ENCODE peak calls at places on chromosome 5, in seven cellular contexts. One of them, this sample, is unnamed.

GRCh38 chr5:149399775-149400174 is 20.7 kb upstream of the IL17B start:
- DNase-seq in left ventricle myocardium inferior: no peak
- DNase-seq in SJSA1: no peak
- DNase-seq in PC-9: no peak
- DNase-seq in naive thymus-derived CD4-positive, alpha-beta T cell: no peak
- DNase-seq in SK-N-SH: no peak
- DNase-seq in heart right ventricle: no peak
- DNase-seq in this sample: no peak

GRCh38 chr5:73596705-73597328 is 29.2 kb upstream of the ARHGEF28 start:
- DNase-seq in left ventricle myocardium inferior: no peak
- DNase-seq in SJSA1: peak; percentile 24
- DNase-seq in PC-9: no peak
- DNase-seq in naive thymus-derived CD4-positive, alpha-beta T cell: no peak
- DNase-seq in SK-N-SH: peak; percentile 16
- DNase-seq in heart right ventricle: no peak
- DNase-seq in this sample: no peak

GRCh38 chr5:139287890-139288635 is 5.5 kb upstream of the MATR3 start:
- DNase-seq in left ventricle myocardium inferior: no peak
- DNase-seq in SJSA1: no peak
- DNase-seq in PC-9: no peak
- DNase-seq in naive thymus-derived CD4-positive, alpha-beta T cell: no peak
- DNase-seq in SK-N-SH: no peak
- DNase-seq in heart right ventricle: no peak
- DNase-seq in this sample: no peak

GRCh38 chr5:98096155-98096554 is 677.3 kb upstream of the RGMB start:
- DNase-seq in left ventricle myocardium inferior: no peak
- DNase-seq in SJSA1: peak; percentile 43
- DNase-seq in PC-9: no peak
- DNase-seq in naive thymus-derived CD4-positive, alpha-beta T cell: no peak
- DNase-seq in SK-N-SH: no peak
- DNase-seq in heart right ventricle: no peak
- DNase-seq in this sample: no peak

GRCh38 chr5:169702726-169703481 is 65.8 kb downstream of the DOCK2 start:
- DNase-seq in left ventricle myocardium inferior: no peak
- DNase-seq in SJSA1: no peak
- DNase-seq in PC-9: no peak
- DNase-seq in naive thymus-derived CD4-positive, alpha-beta T cell: no peak
- DNase-seq in SK-N-SH: no peak
- DNase-seq in heart right ventricle: no peak
- DNase-seq in this sample: no peak

GRCh38 chr5:123364443-123364842 is 58.8 kb downstream of the CEP120 start:
- DNase-seq in left ventricle myocardium inferior: no peak
- DNase-seq in SJSA1: no peak
- DNase-seq in PC-9: no peak
- DNase-seq in naive thymus-derived CD4-positive, alpha-beta T cell: no peak
- DNase-seq in SK-N-SH: no peak
- DNase-seq in heart right ventricle: no peak
- DNase-seq in this sample: no peak

GRCh38 chr5:152349683-152350526 is 55.2 kb downstream of the NMUR2 start:
- DNase-seq in left ventricle myocardium inferior: peak; percentile 28
- DNase-seq in SJSA1: peak; percentile 23
- DNase-seq in PC-9: peak; percentile 33
- DNase-seq in naive thymus-derived CD4-positive, alpha-beta T cell: no peak
- DNase-seq in SK-N-SH: peak; percentile 45
- DNase-seq in heart right ventricle: peak; percentile 10
- DNase-seq in this sample: no peak

GRCh38 chr5:72451771-72452505 is 55.3 kb downstream of the ZNF366 start:
- DNase-seq in left ventricle myocardium inferior: peak; percentile 76
- DNase-seq in SJSA1: peak; percentile 86
- DNase-seq in PC-9: peak; percentile 63
- DNase-seq in naive thymus-derived CD4-positive, alpha-beta T cell: no peak
- DNase-seq in SK-N-SH: peak; percentile 41
- DNase-seq in heart right ventricle: peak; percentile 89
- DNase-seq in this sample: no peak

GRCh38 chr5:54792611-54793404 is 192.6 kb downstream of the ESM1 start:
- DNase-seq in left ventricle myocardium inferior: no peak
- DNase-seq in SJSA1: no peak
- DNase-seq in PC-9: no peak
- DNase-seq in naive thymus-derived CD4-positive, alpha-beta T cell: no peak
- DNase-seq in SK-N-SH: no peak
- DNase-seq in heart right ventricle: no peak
- DNase-seq in this sample: no peak

GRCh38 chr5:173495225-173495904 is 121.1 kb downstream of the BOD1 start:
- DNase-seq in left ventricle myocardium inferior: no peak
- DNase-seq in SJSA1: no peak
- DNase-seq in PC-9: no peak
- DNase-seq in naive thymus-derived CD4-positive, alpha-beta T cell: no peak
- DNase-seq in SK-N-SH: no peak
- DNase-seq in heart right ventricle: peak; percentile 23
- DNase-seq in this sample: no peak

GRCh38 chr5:91074615-91075014 is 308.5 kb downstream of the ARRDC3 start:
- DNase-seq in left ventricle myocardium inferior: no peak
- DNase-seq in SJSA1: no peak
- DNase-seq in PC-9: no peak
- DNase-seq in naive thymus-derived CD4-positive, alpha-beta T cell: no peak
- DNase-seq in SK-N-SH: no peak
- DNase-seq in heart right ventricle: no peak
- DNase-seq in this sample: no peak

GRCh38 chr5:107468286-107468685 is 202.5 kb downstream of the EFNA5 start:
- DNase-seq in left ventricle myocardium inferior: no peak
- DNase-seq in SJSA1: peak; percentile 39
- DNase-seq in PC-9: no peak
- DNase-seq in naive thymus-derived CD4-positive, alpha-beta T cell: no peak
- DNase-seq in SK-N-SH: no peak
- DNase-seq in heart right ventricle: no peak
- DNase-seq in this sample: no peak

GRCh38 chr5:4938941-4939546 is 201.1 kb upstream of the ADAMTS16 start:
- DNase-seq in left ventricle myocardium inferior: no peak
- DNase-seq in SJSA1: no peak
- DNase-seq in PC-9: no peak
- DNase-seq in naive thymus-derived CD4-positive, alpha-beta T cell: no peak
- DNase-seq in SK-N-SH: peak; percentile 54
- DNase-seq in heart right ventricle: no peak
- DNase-seq in this sample: no peak

GRCh38 chr5:4947106-4947505 is 193.0 kb upstream of the ADAMTS16 start:
- DNase-seq in left ventricle myocardium inferior: no peak
- DNase-seq in SJSA1: no peak
- DNase-seq in PC-9: no peak
- DNase-seq in naive thymus-derived CD4-positive, alpha-beta T cell: no peak
- DNase-seq in SK-N-SH: no peak
- DNase-seq in heart right ventricle: no peak
- DNase-seq in this sample: no peak

GRCh38 chr5:4945296-4945695 is 194.8 kb upstream of the ADAMTS16 start:
- DNase-seq in left ventricle myocardium inferior: no peak
- DNase-seq in SJSA1: no peak
- DNase-seq in PC-9: no peak
- DNase-seq in naive thymus-derived CD4-positive, alpha-beta T cell: no peak
- DNase-seq in SK-N-SH: no peak
- DNase-seq in heart right ventricle: no peak
- DNase-seq in this sample: no peak

GRCh38 chr5:4941957-4942830 is 197.9 kb upstream of the ADAMTS16 start:
- DNase-seq in left ventricle myocardium inferior: no peak
- DNase-seq in SJSA1: peak; percentile 24
- DNase-seq in PC-9: peak; percentile 51
- DNase-seq in naive thymus-derived CD4-positive, alpha-beta T cell: no peak
- DNase-seq in SK-N-SH: peak; percentile 87
- DNase-seq in heart right ventricle: no peak
- DNase-seq in this sample: no peak

DNA sequence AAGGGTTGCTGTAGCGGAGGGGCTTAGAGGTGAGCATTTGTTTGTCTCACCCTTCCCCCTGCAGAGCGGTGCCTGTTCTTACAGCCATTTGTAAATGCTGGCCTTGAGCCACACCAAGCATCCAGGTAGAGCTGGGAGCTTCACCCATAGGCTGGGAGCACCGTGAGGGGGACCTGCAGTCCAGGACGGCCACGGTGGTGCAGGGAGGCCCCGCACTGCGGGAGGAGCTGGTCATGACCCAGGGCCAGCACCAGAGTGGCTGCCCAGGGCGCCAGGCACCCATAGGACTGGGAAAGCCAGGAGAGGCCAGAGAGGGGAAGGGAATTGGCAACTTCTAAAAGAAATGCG is 197.3 kb upstream of the ADAMTS16 start:
- DNase-seq in left ventricle myocardium inferior: no peak
- DNase-seq in SJSA1: no peak
- DNase-seq in PC-9: no peak
- DNase-seq in naive thymus-derived CD4-positive, alpha-beta T cell: no peak
- DNase-seq in SK-N-SH: no peak
- DNase-seq in heart right ventricle: no peak
- DNase-seq in this sample: no peak
- H3K9me3 ChIP-seq in left ventricle myocardium inferior: no peaks in the 10 kb centered on the region
- H3K9me3 ChIP-seq in SJSA1: no peaks in the 10 kb centered on the region
- H3K9me3 ChIP-seq in PC-9: no peaks in the 10 kb centered on the region
- H3K9me3 ChIP-seq in naive thymus-derived CD4-positive, alpha-beta T cell: no peaks in the 10 kb centered on the region
- H3K9me3 ChIP-seq in SK-N-SH: no peaks in the 10 kb centered on the region
- H3K9me3 ChIP-seq in heart right ventricle: no peaks in the 10 kb centered on the region
- H3K9me3 ChIP-seq in this sample: no peaks in the 10 kb centered on the region

DNA sequence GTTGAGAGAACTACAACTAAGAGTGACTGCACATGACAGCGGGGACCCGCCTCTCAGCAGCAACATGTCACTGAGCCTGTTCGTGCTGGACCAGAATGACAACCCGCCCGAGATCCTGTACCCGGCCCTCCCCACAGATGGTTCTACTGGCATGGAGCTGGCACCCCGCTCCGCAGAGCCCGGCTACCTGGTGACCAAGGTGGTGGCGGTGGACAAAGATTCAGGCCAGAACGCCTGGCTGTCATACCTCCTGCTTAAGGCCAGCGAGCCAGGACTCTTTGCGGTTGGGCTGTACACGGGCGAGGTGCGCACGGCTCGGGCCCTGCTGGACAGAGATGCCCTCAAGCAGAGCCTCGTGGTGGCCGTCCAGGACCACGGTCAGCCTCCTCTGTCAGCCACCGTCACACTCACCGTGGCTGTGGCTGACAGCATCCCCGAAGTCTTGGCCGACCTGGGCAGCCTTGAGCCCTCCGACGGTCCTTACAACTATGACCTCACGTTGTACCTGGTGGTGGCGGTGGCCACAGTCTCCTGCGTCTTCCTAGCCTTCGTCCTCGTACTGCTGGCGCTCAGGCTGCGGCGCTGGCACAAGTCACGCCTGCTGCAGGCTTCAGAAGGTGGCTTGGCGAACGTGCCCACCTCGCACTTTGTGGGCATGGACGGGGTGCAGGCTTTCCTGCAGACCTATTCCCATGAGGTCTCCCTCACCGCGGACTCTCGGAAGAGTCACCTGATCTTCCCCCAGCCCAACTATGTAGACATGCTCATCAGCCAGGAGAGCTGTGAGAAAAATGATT is 2.1 kb downstream of the PCDHGA7 start:
- DNase-seq in left ventricle myocardium inferior: no peak
- DNase-seq in SJSA1: no peak
- DNase-seq in PC-9: no peak
- DNase-seq in naive thymus-derived CD4-positive, alpha-beta T cell: no peak
- DNase-seq in SK-N-SH: no peak
- DNase-seq in heart right ventricle: no peak
- DNase-seq in this sample: no peak
- H3K9me3 ChIP-seq in left ventricle myocardium inferior: peaks cover 96% of the 10 kb centered on the region
- H3K9me3 ChIP-seq in SJSA1: peaks cover 39% of the 10 kb centered on the region
- H3K9me3 ChIP-seq in PC-9: no peaks in the 10 kb centered on the region
- H3K9me3 ChIP-seq in naive thymus-derived CD4-positive, alpha-beta T cell: no peaks in the 10 kb centered on the region
- H3K9me3 ChIP-seq in SK-N-SH: peaks cover 3% of the 10 kb centered on the region
- H3K9me3 ChIP-seq in heart right ventricle: peaks cover 94% of the 10 kb centered on the region
- H3K9me3 ChIP-seq in this sample: peaks cover 22% of the 10 kb centered on the region

GRCh38 chr5:110225949-110226348 is 500.5 kb downstream of the TMEM232 start:
- DNase-seq in left ventricle myocardium inferior: no peak
- DNase-seq in SJSA1: no peak
- DNase-seq in PC-9: no peak
- DNase-seq in naive thymus-derived CD4-positive, alpha-beta T cell: no peak
- DNase-seq in SK-N-SH: no peak
- DNase-seq in heart right ventricle: no peak
- DNase-seq in this sample: no peak

GRCh38 chr5:110219769-110220168 is 506.7 kb downstream of the TMEM232 start:
- DNase-seq in left ventricle myocardium inferior: no peak
- DNase-seq in SJSA1: no peak
- DNase-seq in PC-9: no peak
- DNase-seq in naive thymus-derived CD4-positive, alpha-beta T cell: no peak
- DNase-seq in SK-N-SH: no peak
- DNase-seq in heart right ventricle: no peak
- DNase-seq in this sample: no peak

GRCh38 chr5:110224050-110224449 is 502.4 kb downstream of the TMEM232 start:
- DNase-seq in left ventricle myocardium inferior: no peak
- DNase-seq in SJSA1: no peak
- DNase-seq in PC-9: no peak
- DNase-seq in naive thymus-derived CD4-positive, alpha-beta T cell: no peak
- DNase-seq in SK-N-SH: no peak
- DNase-seq in heart right ventricle: no peak
- DNase-seq in this sample: no peak

GRCh38 chr5:110218994-110219393 is 507.5 kb downstream of the TMEM232 start:
- DNase-seq in left ventricle myocardium inferior: no peak
- DNase-seq in SJSA1: no peak
- DNase-seq in PC-9: no peak
- DNase-seq in naive thymus-derived CD4-positive, alpha-beta T cell: no peak
- DNase-seq in SK-N-SH: no peak
- DNase-seq in heart right ventricle: no peak
- DNase-seq in this sample: no peak

DNA sequence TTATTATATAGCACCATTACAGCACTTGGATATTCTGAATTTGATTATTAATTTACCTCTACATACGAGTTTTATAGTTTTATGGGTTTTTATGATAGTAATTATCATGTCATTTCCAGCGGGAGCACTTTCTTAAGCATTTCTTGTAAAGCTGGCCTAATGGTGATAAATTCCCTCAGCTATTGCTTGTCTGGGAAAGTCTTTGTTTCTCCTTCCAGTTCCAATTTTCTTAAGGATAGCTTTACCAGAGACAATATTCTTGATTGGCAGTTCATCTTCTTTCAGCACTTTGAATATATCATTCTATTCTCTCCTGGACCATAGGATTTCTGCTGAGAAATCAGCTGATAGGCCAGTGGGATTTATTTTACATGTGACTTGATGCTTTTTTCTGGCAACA is 505.4 kb downstream of the TMEM232 start:
- DNase-seq in left ventricle myocardium inferior: no peak
- DNase-seq in SJSA1: no peak
- DNase-seq in PC-9: no peak
- DNase-seq in naive thymus-derived CD4-positive, alpha-beta T cell: no peak
- DNase-seq in SK-N-SH: no peak
- DNase-seq in heart right ventricle: no peak
- DNase-seq in this sample: no peak
- H3K9me3 ChIP-seq in left ventricle myocardium inferior: peaks cover 95% of the 10 kb centered on the region
- H3K9me3 ChIP-seq in SJSA1: peaks cover 29% of the 10 kb centered on the region
- H3K9me3 ChIP-seq in PC-9: no peaks in the 10 kb centered on the region
- H3K9me3 ChIP-seq in naive thymus-derived CD4-positive, alpha-beta T cell: no peaks in the 10 kb centered on the region
- H3K9me3 ChIP-seq in SK-N-SH: peaks cover 6% of the 10 kb centered on the region
- H3K9me3 ChIP-seq in heart right ventricle: peaks cover 91% of the 10 kb centered on the region
- H3K9me3 ChIP-seq in this sample: no peaks in the 10 kb centered on the region

DNA sequence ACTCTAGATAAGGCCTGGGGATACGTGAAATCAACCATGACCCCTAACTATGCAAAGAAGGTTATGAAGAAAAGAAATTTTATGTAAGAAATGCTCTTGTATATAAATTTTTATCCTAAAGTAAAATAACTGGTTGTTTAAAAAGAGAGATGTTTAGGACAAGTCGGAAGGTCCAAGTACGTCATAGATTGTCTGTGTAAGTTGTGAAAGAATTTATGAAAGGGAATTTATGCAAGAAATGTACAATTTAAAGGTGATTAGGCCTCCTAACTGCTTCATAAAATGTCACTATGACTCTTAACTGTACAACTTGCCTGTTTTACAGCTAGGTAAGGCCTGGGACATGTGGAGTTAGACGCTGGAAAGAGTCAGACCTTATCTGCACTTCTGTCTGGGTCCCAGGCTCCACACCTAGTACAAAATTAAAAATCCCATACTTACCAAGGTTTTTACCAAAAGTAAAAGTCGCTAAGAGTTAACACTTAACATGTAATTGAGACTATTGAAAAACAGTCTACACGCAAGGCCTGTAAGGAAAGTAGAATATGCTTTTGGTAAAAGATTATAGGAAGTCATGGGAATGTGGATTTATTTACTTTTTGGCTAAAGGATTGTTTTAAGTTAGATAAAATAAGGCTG is 77.4 kb downstream of the KIAA0825 start:
- DNase-seq in left ventricle myocardium inferior: no peak
- DNase-seq in SJSA1: no peak
- DNase-seq in PC-9: no peak
- DNase-seq in naive thymus-derived CD4-positive, alpha-beta T cell: no peak
- DNase-seq in SK-N-SH: no peak
- DNase-seq in heart right ventricle: no peak
- DNase-seq in this sample: no peak
- H3K9me3 ChIP-seq in left ventricle myocardium inferior: peaks cover 12% of the 10 kb centered on the region
- H3K9me3 ChIP-seq in SJSA1: peaks cover 3% of the 10 kb centered on the region
- H3K9me3 ChIP-seq in PC-9: peaks cover 14% of the 10 kb centered on the region
- H3K9me3 ChIP-seq in naive thymus-derived CD4-positive, alpha-beta T cell: no peaks in the 10 kb centered on the region
- H3K9me3 ChIP-seq in SK-N-SH: peaks cover 17% of the 10 kb centered on the region
- H3K9me3 ChIP-seq in heart right ventricle: peaks cover 25% of the 10 kb centered on the region
- H3K9me3 ChIP-seq in this sample: peaks cover 4% of the 10 kb centered on the region

This sample was measured in T-helper 17 cell.